ENCODE peak calls at places on chromosome X, in six cellular contexts. One of them, this sample, is unnamed.

GRCh38 chrX:105823092-105823454 is 734 bp downstream of the NRK start:
- DNase-seq in NCI-H1092: no peak
- DNase-seq in cardiac fibroblast: peak; percentile 3
- DNase-seq in NCI-H2029 treated with DMSO at 0.1 percent for 48 hours: no peak
- DNase-seq in effector memory CD8-positive, alpha-beta T cell: no peak
- DNase-seq in Karpas-422: no peak
- DNase-seq in this sample: no peak

GRCh38 chrX:31483336-31483735 is 411.5 kb upstream of the FTHL17 start:
- DNase-seq in NCI-H1092: no peak
- DNase-seq in cardiac fibroblast: peak; percentile 86
- DNase-seq in NCI-H2029 treated with DMSO at 0.1 percent for 48 hours: no peak
- DNase-seq in effector memory CD8-positive, alpha-beta T cell: no peak
- DNase-seq in Karpas-422: no peak
- DNase-seq in this sample: no peak

GRCh38 chrX:118755633-118756032 is 28.2 kb downstream of the IL13RA1 start:
- DNase-seq in NCI-H1092: no peak
- DNase-seq in cardiac fibroblast: peak; percentile 5
- DNase-seq in NCI-H2029 treated with DMSO at 0.1 percent for 48 hours: no peak
- DNase-seq in effector memory CD8-positive, alpha-beta T cell: no peak
- DNase-seq in Karpas-422: no peak
- DNase-seq in this sample: no peak

GRCh38 chrX:106170318-106170717 is 2.2 kb downstream of the PWWP3B start:
- DNase-seq in NCI-H1092: no peak
- DNase-seq in cardiac fibroblast: peak; percentile 23
- DNase-seq in NCI-H2029 treated with DMSO at 0.1 percent for 48 hours: no peak
- DNase-seq in effector memory CD8-positive, alpha-beta T cell: no peak
- DNase-seq in Karpas-422: peak; percentile 48
- DNase-seq in this sample: no peak

GRCh38 chrX:19513383-19513782 is 1.9 kb downstream of the MAP3K15 start:
- DNase-seq in NCI-H1092: peak; percentile 26
- DNase-seq in cardiac fibroblast: no peak
- DNase-seq in NCI-H2029 treated with DMSO at 0.1 percent for 48 hours: no peak
- DNase-seq in effector memory CD8-positive, alpha-beta T cell: no peak
- DNase-seq in Karpas-422: no peak
- DNase-seq in this sample: peak; percentile 10

GRCh38 chrX:9430346-9430745 is 34.5 kb upstream of the TBL1X start:
- DNase-seq in NCI-H1092: no peak
- DNase-seq in cardiac fibroblast: no peak
- DNase-seq in NCI-H2029 treated with DMSO at 0.1 percent for 48 hours: no peak
- DNase-seq in effector memory CD8-positive, alpha-beta T cell: no peak
- DNase-seq in Karpas-422: no peak
- DNase-seq in this sample: no peak

GRCh38 chrX:118420462-118420861 is 74.6 kb downstream of the WDR44 start:
- DNase-seq in NCI-H1092: no peak
- DNase-seq in cardiac fibroblast: peak; percentile 55
- DNase-seq in NCI-H2029 treated with DMSO at 0.1 percent for 48 hours: peak; percentile 20
- DNase-seq in effector memory CD8-positive, alpha-beta T cell: no peak
- DNase-seq in Karpas-422: no peak
- DNase-seq in this sample: peak; percentile 8

GRCh38 chrX:70196961-70197805 is 19.9 kb downstream of the DGAT2L6 start:
- DNase-seq in NCI-H1092: peak; percentile 49
- DNase-seq in cardiac fibroblast: peak; percentile 70
- DNase-seq in NCI-H2029 treated with DMSO at 0.1 percent for 48 hours: no peak
- DNase-seq in effector memory CD8-positive, alpha-beta T cell: peak; percentile 69
- DNase-seq in Karpas-422: peak; percentile 93
- DNase-seq in this sample: peak; percentile 64

GRCh38 chrX:130163350-130163851 is 2.2 kb downstream of the AIFM1 start:
- DNase-seq in NCI-H1092: no peak
- DNase-seq in cardiac fibroblast: no peak
- DNase-seq in NCI-H2029 treated with DMSO at 0.1 percent for 48 hours: no peak
- DNase-seq in effector memory CD8-positive, alpha-beta T cell: no peak
- DNase-seq in Karpas-422: no peak
- DNase-seq in this sample: no peak

GRCh38 chrX:84216406-84216805 is 28.4 kb upstream of the RPS6KA6 start:
- DNase-seq in NCI-H1092: no peak
- DNase-seq in cardiac fibroblast: no peak
- DNase-seq in NCI-H2029 treated with DMSO at 0.1 percent for 48 hours: peak; percentile 17
- DNase-seq in effector memory CD8-positive, alpha-beta T cell: no peak
- DNase-seq in Karpas-422: no peak
- DNase-seq in this sample: no peak

GRCh38 chrX:13734278-13735172 is at the start of the genes OFD1 and TRAPPC2:
- DNase-seq in NCI-H1092: peak; percentile 97
- DNase-seq in cardiac fibroblast: peak; percentile 94
- DNase-seq in NCI-H2029 treated with DMSO at 0.1 percent for 48 hours: peak; percentile 27
- DNase-seq in effector memory CD8-positive, alpha-beta T cell: peak; percentile 85
- DNase-seq in Karpas-422: peak; percentile 100
- DNase-seq in this sample: peak; percentile 96

GRCh38 chrX:15737957-15738685 is at the start of gene CA5B:
- DNase-seq in NCI-H1092: peak; percentile 38
- DNase-seq in cardiac fibroblast: peak; percentile 86
- DNase-seq in NCI-H2029 treated with DMSO at 0.1 percent for 48 hours: peak; percentile 62
- DNase-seq in effector memory CD8-positive, alpha-beta T cell: peak; percentile 99
- DNase-seq in Karpas-422: peak; percentile 95
- DNase-seq in this sample: peak; percentile 1

This sample was measured in NB4.